ENCODE peak calls at places on chromosomes 12 and 14, in nine cellular contexts. B, M, H, J, K, L, X, Q and C are unnamed samples.

GRCh38 chr12:89070603-89071002 is 281.7 kb downstream of the DUSP6 start:
- DNase-seq in H (no peak), J (no peak), M (no peak), X (no peak), K (no peak), Q (no peak), L (no peak), B (no peak), C (no peak)

GRCh38 chr14:83638725-83639124 is 1891.2 kb upstream of the FLRT2 start:
- DNase-seq in M (no peak), X (no peak), J (no peak), Q (no peak), K (no peak), H (no peak), B (no peak), L (no peak), C (no peak)

GRCh38 chr12:94802796-94803195 is 152.4 kb upstream of the TMCC3 start:
- DNase-seq in X (no peak), K (no peak), J (no peak), H (no peak), L (no peak), B (no peak), Q (no peak), M (no peak), C (no peak)

GRCh38 chr12:105031061-105031807 is 45.1 kb downstream of the NOPCHAP1 start:
- DNase-seq in B (no peak), Q (no peak), H (no peak), L (no peak), M (no peak), X (no peak), K (no peak), J (peak), C (no peak)

GRCh38 chr14:100067481-100067880 is 2.3 kb downstream of the EVL start:
- DNase-seq in J (peak), B (no peak), Q (no peak), K (no peak), H (no peak), X (no peak), M (no peak), L (no peak), C (no peak)

GRCh38 chr12:94263905-94264655 is 115.7 kb downstream of the PLXNC1 start:
- DNase-seq in Q (peak), K (no peak), L (peak), H (no peak), M (peak), X (no peak), J (no peak), B (peak), C (no peak)

GRCh38 chr12:19739195-19739776 is 300.0 kb downstream of the AEBP2 start:
- DNase-seq in J (peak), Q (peak), X (peak), K (no peak), H (no peak), L (no peak), B (peak), M (peak), C (no peak)

GRCh38 chr12:84661732-84662326 is 250.8 kb downstream of the SLC6A15 start:
- DNase-seq in Q (peak), M (no peak), X (peak), L (no peak), J (no peak), K (no peak), H (no peak), B (peak), C (no peak)

GRCh38 chr12:12716151-12716844 is 870 bp upstream of the CDKN1B start:
- DNase-seq in K (no peak), H (no peak), J (no peak), B (peak), Q (peak), L (no peak), M (no peak), X (peak), C (no peak)

GRCh38 chr12:78085562-78086182 is 255.0 kb downstream of the NAV3 start:
- DNase-seq in Q (peak), H (no peak), B (peak), J (no peak), L (no peak), X (peak), K (no peak), M (no peak), C (no peak)

GRCh38 chr12:549476-550082 is 89.8 kb downstream of the B4GALNT3 start:
- DNase-seq in Q (no peak), M (no peak), B (no peak), L (no peak), J (no peak), K (no peak), X (no peak), H (no peak), C (no peak)

GRCh38 chr12:88207921-88208640 is 66.0 kb downstream of the TMTC3 start:
- DNase-seq in B (peak), M (no peak), H (no peak), X (peak), K (no peak), L (no peak), J (no peak), Q (peak), C (no peak)

GRCh38 chr14:91005716-91006115 is 54.7 kb downstream of the RPS6KA5 start:
- DNase-seq in B (no peak), Q (no peak), L (no peak), H (no peak), K (no peak), J (no peak), X (peak), M (no peak), C (no peak)

GRCh38 chr14:20714593-20715250 is 26.2 kb downstream of the ANG start:
- DNase-seq in Q (no peak), L (peak), J (no peak), M (no peak), X (peak), H (no peak), B (peak), K (peak), C (no peak)

GRCh38 chr12:18246057-18246456 is 15.3 kb upstream of the PIK3C2G start:
- DNase-seq in K (no peak), L (no peak), Q (no peak), J (no peak), X (no peak), B (no peak), H (no peak), M (no peak), C (no peak)
- TF ChIP-seq CTCF in K (no peak), L (no peak), Q (peak), J (peak), X (peak), B (no peak), H (no peak), M (peak), C (no peak)

GRCh38 chr12:49865782-49866135 is 22.9 kb upstream of the BCDIN3D start:
- DNase-seq in M (no peak), L (no peak), J (no peak), H (no peak), B (no peak), X (no peak), Q (no peak), K (no peak), C (no peak)

GRCh38 chr12:49865109-49865781 is 22.3 kb upstream of the BCDIN3D start:
- DNase-seq in X (no peak), Q (no peak), J (no peak), L (peak), K (no peak), H (no peak), M (no peak), B (no peak), C (no peak)

GRCh38 chr12:49867580-49868341 is 24.9 kb upstream of the BCDIN3D start:
- DNase-seq in K (no peak), J (no peak), L (peak), M (peak), Q (peak), B (peak), X (no peak), H (no peak), C (no peak)

GRCh38 chr12:49868449-49868848 is 25.5 kb upstream of the BCDIN3D start:
- DNase-seq in B (no peak), Q (no peak), K (no peak), J (no peak), L (peak), X (no peak), H (no peak), M (no peak), C (no peak)

DNA sequence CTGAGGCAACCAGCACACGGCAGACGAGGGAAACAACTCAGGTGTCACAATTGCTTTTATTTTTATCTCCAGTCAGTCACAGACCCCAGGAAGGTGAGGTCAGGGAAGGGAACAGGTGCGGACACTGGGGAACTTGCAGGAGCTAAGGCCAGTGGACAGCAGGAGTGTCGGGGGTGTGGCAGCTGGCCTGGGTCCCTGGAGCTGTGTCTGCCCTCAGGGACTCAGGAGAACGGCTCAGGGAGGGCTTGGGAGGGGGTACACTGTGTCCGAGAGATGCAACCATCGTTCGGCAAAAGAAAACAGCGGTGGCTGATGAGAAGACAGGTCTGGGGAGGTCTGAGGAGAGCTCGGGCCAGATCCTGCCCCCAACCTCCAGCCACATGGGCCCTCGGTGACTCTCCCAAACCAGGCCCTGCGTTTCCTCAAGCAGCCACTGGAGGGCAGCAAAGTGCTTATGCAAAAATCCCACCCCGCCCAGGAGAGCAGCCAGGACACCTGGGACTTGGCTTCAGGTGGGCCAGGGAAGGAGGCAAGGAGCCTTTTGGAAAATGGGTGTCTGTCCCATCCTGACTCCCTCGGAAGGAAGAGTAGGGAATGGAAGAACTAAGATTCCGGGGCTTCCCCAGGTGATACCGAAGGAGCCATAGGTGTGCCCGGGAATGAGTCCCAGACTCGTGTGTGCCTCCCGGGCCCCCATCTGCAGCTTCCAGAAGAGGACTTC is 24.1 kb upstream of the BCDIN3D start:
- DNase-seq in M (peak), K (peak), Q (peak), B (peak), L (peak), J (peak), H (no peak), X (peak), C (peak)
- TF ChIP-seq CTCF in M (peak), K (peak), Q (peak), B (peak), L (peak), J (peak), H (peak), X (peak), C (peak)

DNA sequence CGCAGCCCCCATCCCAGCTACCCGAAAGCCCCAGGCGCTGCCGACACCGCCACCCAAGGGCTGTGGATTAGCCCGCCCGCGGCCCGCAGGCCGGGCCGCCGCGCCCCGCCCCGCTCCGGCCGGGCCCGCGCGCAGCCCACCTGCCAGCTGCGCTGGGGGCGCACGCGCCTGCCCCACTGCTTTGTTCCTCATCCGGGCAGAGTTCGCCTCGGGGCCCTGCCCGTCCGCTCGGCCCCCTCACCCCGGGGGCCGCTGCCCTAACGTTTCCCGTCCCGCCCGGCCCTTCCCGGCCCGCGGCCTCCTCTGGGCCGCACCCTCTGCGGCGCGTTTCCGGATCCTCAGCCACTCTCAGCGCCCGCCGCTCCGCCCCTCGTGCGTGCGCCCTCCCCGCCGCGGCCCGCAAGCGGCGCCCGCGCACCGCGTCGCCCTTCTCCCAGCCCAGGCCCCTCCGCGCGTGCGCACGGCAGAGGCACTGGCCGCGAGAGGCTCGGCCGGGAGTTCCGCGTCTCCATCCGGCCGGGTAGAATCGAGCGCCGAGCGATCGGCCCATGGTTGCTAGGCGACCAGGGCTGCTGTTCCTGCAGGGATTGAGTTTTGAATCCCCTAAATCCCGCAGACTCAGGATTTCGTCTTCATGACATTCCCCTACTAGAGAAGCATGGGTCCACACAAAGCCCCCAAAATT is at the start of gene PRDM4:
- DNase-seq in Q (peak), H (peak), M (peak), K (peak), X (peak), J (peak), L (peak), B (peak), C (peak)
- TF ChIP-seq CTCF in Q (no peak), H (peak), M (no peak), K (no peak), X (peak), J (peak), L (peak), B (no peak), C (no peak)

GRCh38 chr14:61319706-61320105 is 1.7 kb upstream of the PRKCH start:
- DNase-seq in M (no peak), H (no peak), J (no peak), K (no peak), X (no peak), Q (no peak), L (no peak), B (no peak), C (no peak)

GRCh38 chr14:61322011-61322798 is 826 bp downstream of the PRKCH start:
- DNase-seq in L (peak), H (no peak), M (no peak), Q (no peak), X (peak), J (no peak), K (peak), B (no peak), C (no peak)

GRCh38 chr14:61322799-61323290 is 1.5 kb downstream of the PRKCH start:
- DNase-seq in Q (peak), X (peak), H (no peak), M (no peak), B (no peak), L (no peak), J (no peak), K (no peak), C (no peak)

GRCh38 chr14:61320806-61321384 is 484 bp upstream of the PRKCH start:
- DNase-seq in M (no peak), X (no peak), B (no peak), Q (no peak), H (no peak), J (no peak), K (no peak), L (no peak), C (no peak)

GRCh38 chr14:61321385-61322010 is at the start of gene PRKCH:
- DNase-seq in L (peak), Q (peak), B (peak), J (no peak), X (peak), M (no peak), K (peak), H (peak), C (peak)
- TF ChIP-seq CTCF in L (no peak), Q (peak), B (peak), J (no peak), X (no peak), M (no peak), K (no peak), H (peak), C (peak)